ENCODE peak calls at places on chromosomes 2 and 18, in four cellular contexts. P, T, J and Y are unnamed samples.

GRCh38 chr2:10982931-10983701 is 71.4 kb downstream of the KCNF1 start:
- DNase-seq in P (no peak), T (peak; percentile 26), J (peak; percentile 25), Y (peak; percentile 75)

GRCh38 chr2:162257416-162257815 is 14.2 kb upstream of the FAP start:
- DNase-seq in P (no peak), T (peak; percentile 87), J (no peak), Y (no peak)

GRCh38 chr18:35514752-35515459 is 17.1 kb upstream of the INO80C start:
- DNase-seq in P (no peak), T (no peak), J (no peak), Y (no peak)

GRCh38 chr18:54612237-54612636 is 21.2 kb downstream of the DYNAP start:
- DNase-seq in P (no peak), T (peak; percentile 10), J (no peak), Y (no peak)

GRCh38 chr2:189037518-189037917 is 63.3 kb downstream of the COL3A1 start:
- DNase-seq in P (no peak), T (peak; percentile 63), J (no peak), Y (no peak)

GRCh38 chr2:42141687-42142475 is 27.3 kb upstream of the EML4 start:
- DNase-seq in P (peak; percentile 57), T (peak; percentile 77), J (peak; percentile 62), Y (peak; percentile 58)

GRCh38 chr18:73232933-73233332 is 365.1 kb upstream of the NETO1 start:
- DNase-seq in P (no peak), T (no peak), J (no peak), Y (no peak)

GRCh38 chr2:241767464-241768250 is 9.0 kb upstream of the GAL3ST2 start:
- DNase-seq in P (peak; percentile 20), T (no peak), J (no peak), Y (no peak)

GRCh38 chr2:157173740-157174184 is 83.7 kb upstream of the GALNT5 start:
- DNase-seq in P (no peak), T (peak; percentile 98), J (no peak), Y (no peak)

GRCh38 chr2:177595126-177595525 is 202.6 kb downstream of the AGPS start:
- DNase-seq in P (no peak), T (no peak), J (no peak), Y (no peak)

GRCh38 chr2:191155608-191156071 is 4.8 kb upstream of the STAT4 start:
- DNase-seq in P (no peak), T (peak; percentile 71), J (no peak), Y (no peak)

GRCh38 chr2:189751080-189751658 is 11.4 kb downstream of the OSGEPL1 start:
- DNase-seq in P (peak; percentile 55), T (peak; percentile 54), J (peak; percentile 28), Y (no peak)

GRCh38 chr2:119574864-119575263 is 30.6 kb downstream of the CFAP221 start:
- DNase-seq in P (no peak), T (no peak), J (no peak), Y (no peak)

GRCh38 chr2:166180951-166181812 is 53.4 kb upstream of the SCN1A start:
- DNase-seq in P (peak; percentile 62), T (peak; percentile 74), J (peak; percentile 38), Y (no peak)

GRCh38 chr2:230326453-230327417 is at the start of gene SP140L:
- DNase-seq in P (peak; percentile 83), T (peak; percentile 87), J (peak; percentile 85), Y (peak; percentile 73)

GRCh38 chr2:96438589-96438988 is 66.6 kb downstream of the NEURL3 start:
- DNase-seq in P (no peak), T (no peak), J (no peak), Y (no peak)

GRCh38 chr2:85413592-85414421 is 3.6 kb upstream of the CAPG start:
- DNase-seq in P (no peak), T (peak; percentile 80), J (peak; percentile 76), Y (no peak)

GRCh38 chr2:79437416-79438281 is 75.2 kb upstream of the CTNNA2 start:
- DNase-seq in P (no peak), T (no peak), J (no peak), Y (no peak)

GRCh38 chr18:59268127-59268721 is 5.0 kb downstream of the RAX start:
- DNase-seq in P (no peak), T (no peak), J (no peak), Y (no peak)

GRCh38 chr2:168841445-168841844 is 39.0 kb downstream of the NOSTRIN start:
- DNase-seq in P (no peak), T (no peak), J (no peak), Y (no peak)

GRCh38 chr2:99552529-99552928 is 62.7 kb upstream of the REV1 start:
- DNase-seq in P (no peak), T (no peak), J (no peak), Y (peak; percentile 67)

GRCh38 chr2:101111917-101112771 is 39.0 kb downstream of the TBC1D8 start:
- DNase-seq in P (no peak), T (peak; percentile 97), J (no peak), Y (peak; percentile 45)

DNA sequence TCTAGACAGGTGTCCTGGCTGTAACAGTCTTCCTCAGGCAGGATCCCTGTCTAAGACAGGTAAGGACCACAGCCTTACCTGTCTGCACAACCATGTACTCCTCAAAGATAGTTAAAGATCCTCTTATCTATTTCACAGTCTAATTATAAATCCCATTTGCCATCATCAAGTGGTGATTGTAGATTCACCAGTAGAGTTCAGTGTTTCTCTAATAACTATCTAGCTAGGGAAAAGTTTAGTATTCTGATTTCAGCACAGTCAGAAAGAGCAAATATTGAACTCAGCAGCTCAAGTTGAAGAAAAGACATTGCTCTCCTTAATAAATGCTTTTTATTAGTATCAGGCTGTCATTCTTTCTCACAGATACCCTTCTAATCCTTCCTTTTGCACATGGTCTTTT is 1305.5 kb upstream of the NXPH2 start:
- DNase-seq in P (no peak), T (peak; percentile 2), J (no peak), Y (no peak)
- TF ChIP-seq CTCF in P (peak; percentile 14), T (no peak), J (no peak), Y (peak; percentile 21)

GRCh38 chr2:112140413-112140802 is 2.2 kb downstream of the FBLN7 start:
- DNase-seq in P (no peak), T (no peak), J (no peak), Y (no peak)
- H3K4me3 ChIP-seq in P (no peak overlapping the region), T (peak overlapping the region; percentile 56), J (no peak overlapping the region), Y (peak overlapping the region; percentile 53)

GRCh38 chr2:227038550-227039189 is 125.3 kb downstream of the COL4A4 start:
- DNase-seq in P (no peak), T (no peak), J (no peak), Y (no peak)
- TF ChIP-seq CTCF in P (no peak), T (no peak), J (no peak), Y (no peak)

DNA sequence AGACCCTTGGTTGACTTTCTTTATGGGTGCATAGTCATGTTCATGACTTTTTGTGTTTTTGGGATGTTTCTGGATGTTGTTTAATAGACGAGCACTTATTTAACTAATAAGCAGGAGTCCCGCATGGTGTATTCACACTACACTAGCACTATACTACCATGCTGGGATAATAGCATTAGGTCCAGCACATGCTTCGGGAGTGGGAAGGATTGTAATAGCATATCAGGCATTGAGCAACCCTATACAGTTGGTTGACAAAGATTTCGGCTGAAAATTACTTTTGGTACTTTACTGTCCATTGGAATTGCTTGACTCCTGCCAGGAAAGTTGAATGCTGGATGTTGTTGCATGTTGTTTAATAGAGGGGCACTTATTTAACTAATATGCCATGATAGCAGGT is 2.8 kb downstream of the SH3RF3 start:
- DNase-seq in P (peak; percentile 2), T (peak; percentile 41), J (no peak), Y (no peak)
- H3K4me3 ChIP-seq in P (no peak overlapping the region), T (peak overlapping the region; percentile 5), J (no peak overlapping the region), Y (peak overlapping the region; percentile 85)

GRCh38 chr2:219398721-219399333 is 11.1 kb upstream of the DNPEP start:
- DNase-seq in P (no peak), T (peak; percentile 53), J (peak; percentile 53), Y (no peak)
- TF ChIP-seq CTCF in P (no peak), T (no peak), J (no peak), Y (no peak)

GRCh38 chr2:48560546-48561209 is 30.7 kb downstream of the STON1 start:
- DNase-seq in P (no peak), T (no peak), J (no peak), Y (no peak)
- H3K4me3 ChIP-seq in P (no peak overlapping the region), T (no peak overlapping the region), J (no peak overlapping the region), Y (no peak overlapping the region)

DNA sequence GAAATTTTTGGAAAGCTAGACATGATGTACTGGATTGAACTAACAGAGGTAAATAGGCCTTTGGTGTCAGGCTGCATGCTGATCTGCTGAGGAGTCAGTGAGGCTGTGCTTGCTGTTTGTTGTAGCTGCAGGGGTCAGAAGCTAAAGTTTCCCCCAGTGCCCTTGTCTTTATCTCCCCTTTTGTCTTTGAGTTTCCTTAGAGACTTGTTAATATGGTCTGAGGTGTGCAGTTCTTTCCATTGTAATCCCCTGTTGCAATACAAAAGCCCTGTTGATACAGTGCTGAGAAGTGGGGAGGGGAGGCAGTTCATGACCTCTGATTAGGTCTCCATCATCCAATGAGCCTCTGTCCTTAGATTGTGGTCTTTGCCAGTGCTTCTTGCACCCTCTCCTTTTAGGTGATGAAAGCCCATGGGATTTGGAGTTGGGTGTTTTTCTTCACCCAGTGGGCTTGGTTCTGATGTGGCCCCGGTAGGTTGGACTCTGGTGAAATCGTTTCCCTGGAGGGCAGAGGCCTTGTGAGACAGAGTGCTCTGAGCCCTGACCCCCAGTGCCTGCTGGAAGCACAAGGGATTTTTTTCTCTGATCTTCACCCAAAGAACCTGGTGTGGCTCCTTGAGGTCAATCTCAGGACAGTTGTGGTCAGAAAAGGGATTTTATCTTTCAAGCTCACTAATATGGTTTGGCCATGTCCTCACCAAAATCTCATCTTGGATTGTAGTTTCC is 163.1 kb downstream of the TMEM18 start:
- DNase-seq in P (no peak), T (no peak), J (no peak), Y (no peak)
- TF ChIP-seq CTCF in P (no peak), T (no peak), J (no peak), Y (no peak)

GRCh38 chr2:148617219-148617618 is 27.3 kb upstream of the EPC2 start:
- DNase-seq in P (no peak), T (no peak), J (no peak), Y (no peak)
- H3K4me3 ChIP-seq in P (no peak overlapping the region), T (no peak overlapping the region), J (no peak overlapping the region), Y (no peak overlapping the region)

DNA sequence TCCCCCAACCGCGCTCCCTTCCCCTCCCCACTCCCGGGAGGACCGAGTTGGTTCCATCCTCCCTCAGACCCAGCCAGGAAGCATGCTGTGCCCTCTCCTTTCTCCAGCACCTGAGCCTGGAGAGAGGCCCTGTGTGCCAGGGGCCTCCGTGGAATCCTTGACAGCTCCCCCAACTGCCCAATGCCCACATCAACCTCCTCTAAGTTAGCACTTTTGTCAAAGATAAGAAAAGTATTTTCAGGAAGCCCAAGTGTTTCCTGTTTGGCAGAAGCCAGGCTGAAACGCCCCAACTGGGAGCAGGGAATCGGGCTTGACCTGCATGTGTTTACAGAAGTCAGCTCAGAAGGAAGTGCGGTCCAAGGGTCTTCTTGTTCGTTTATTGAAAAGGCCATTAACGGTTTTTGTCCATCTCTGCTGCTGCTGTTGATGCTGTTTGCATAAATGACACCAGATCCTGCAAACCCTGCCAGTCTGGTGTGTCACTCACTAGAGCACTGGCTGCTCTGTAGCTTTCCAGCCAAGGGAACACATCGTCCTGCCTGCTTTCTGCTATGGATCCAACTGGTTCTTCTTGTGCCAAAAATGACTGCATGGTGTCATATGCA is 35.3 kb upstream of the COL6A3 start:
- DNase-seq in P (no peak), T (peak; percentile 55), J (no peak), Y (peak; percentile 72)
- TF ChIP-seq CTCF in P (no peak), T (no peak), J (no peak), Y (no peak)